ENCODE peak calls at places on chromosomes 13 and 19, in five cellular contexts. One of them, this sample, is unnamed.

GRCh38 chr13:107157272-107157671 is 589.3 kb upstream of the ARGLU1 start:
- DNase-seq in activated CD4-positive, alpha-beta T cell treated with anti-CD3 and anti-CD28 coated beads, Interleukin-2, amount 10 ng/mL, durations not matched to agents 7 days and 5 days: no peak
- DNase-seq in fibroblast of mammary gland: peak
- DNase-seq in effector CD4-positive, alpha-beta T cell: no peak
- DNase-seq in Daoy: no peak
- DNase-seq in this sample: no peak

GRCh38 chr13:24220086-24220703 is 59.7 kb downstream of the SPATA13 start:
- DNase-seq in activated CD4-positive, alpha-beta T cell treated with anti-CD3 and anti-CD28 coated beads, Interleukin-2, amount 10 ng/mL, durations not matched to agents 7 days and 5 days: peak
- DNase-seq in fibroblast of mammary gland: peak
- DNase-seq in effector CD4-positive, alpha-beta T cell: peak
- DNase-seq in Daoy: peak
- DNase-seq in this sample: peak

GRCh38 chr13:110874508-110874960 is 40.3 kb downstream of the ANKRD10 start:
- DNase-seq in activated CD4-positive, alpha-beta T cell treated with anti-CD3 and anti-CD28 coated beads, Interleukin-2, amount 10 ng/mL, durations not matched to agents 7 days and 5 days: peak
- DNase-seq in fibroblast of mammary gland: peak
- DNase-seq in effector CD4-positive, alpha-beta T cell: peak
- DNase-seq in Daoy: peak
- DNase-seq in this sample: peak

GRCh38 chr13:80339578-80339840 is 1.4 kb downstream of the SPRY2 start:
- DNase-seq in activated CD4-positive, alpha-beta T cell treated with anti-CD3 and anti-CD28 coated beads, Interleukin-2, amount 10 ng/mL, durations not matched to agents 7 days and 5 days: no peak
- DNase-seq in fibroblast of mammary gland: no peak
- DNase-seq in effector CD4-positive, alpha-beta T cell: no peak
- DNase-seq in Daoy: no peak
- DNase-seq in this sample: peak

GRCh38 chr13:113935081-113935511 is 38.8 kb downstream of the C13orf46 start:
- DNase-seq in activated CD4-positive, alpha-beta T cell treated with anti-CD3 and anti-CD28 coated beads, Interleukin-2, amount 10 ng/mL, durations not matched to agents 7 days and 5 days: no peak
- DNase-seq in fibroblast of mammary gland: no peak
- DNase-seq in effector CD4-positive, alpha-beta T cell: no peak
- DNase-seq in Daoy: no peak
- DNase-seq in this sample: no peak

GRCh38 chr13:44237276-44237767 is 136.3 kb upstream of the SERP2 start:
- DNase-seq in activated CD4-positive, alpha-beta T cell treated with anti-CD3 and anti-CD28 coated beads, Interleukin-2, amount 10 ng/mL, durations not matched to agents 7 days and 5 days: no peak
- DNase-seq in fibroblast of mammary gland: peak
- DNase-seq in effector CD4-positive, alpha-beta T cell: no peak
- DNase-seq in Daoy: peak
- DNase-seq in this sample: peak

GRCh38 chr19:10289836-10290438 is at the start of gene ICAM5:
- DNase-seq in activated CD4-positive, alpha-beta T cell treated with anti-CD3 and anti-CD28 coated beads, Interleukin-2, amount 10 ng/mL, durations not matched to agents 7 days and 5 days: no peak
- DNase-seq in fibroblast of mammary gland: no peak
- DNase-seq in effector CD4-positive, alpha-beta T cell: peak
- DNase-seq in Daoy: peak
- DNase-seq in this sample: peak

GRCh38 chr19:1862424-1863307 is 713 bp downstream of the KLF16 start:
- DNase-seq in activated CD4-positive, alpha-beta T cell treated with anti-CD3 and anti-CD28 coated beads, Interleukin-2, amount 10 ng/mL, durations not matched to agents 7 days and 5 days: peak
- DNase-seq in fibroblast of mammary gland: no peak
- DNase-seq in effector CD4-positive, alpha-beta T cell: peak
- DNase-seq in Daoy: peak
- DNase-seq in this sample: peak

GRCh38 chr19:17948474-17948966 is 15.7 kb downstream of the CCDC124 start:
- DNase-seq in activated CD4-positive, alpha-beta T cell treated with anti-CD3 and anti-CD28 coated beads, Interleukin-2, amount 10 ng/mL, durations not matched to agents 7 days and 5 days: no peak
- DNase-seq in fibroblast of mammary gland: no peak
- DNase-seq in effector CD4-positive, alpha-beta T cell: no peak
- DNase-seq in Daoy: no peak
- DNase-seq in this sample: peak

GRCh38 chr19:514166-514663 is 6.9 kb downstream of the TPGS1 start:
- DNase-seq in activated CD4-positive, alpha-beta T cell treated with anti-CD3 and anti-CD28 coated beads, Interleukin-2, amount 10 ng/mL, durations not matched to agents 7 days and 5 days: no peak
- DNase-seq in fibroblast of mammary gland: no peak
- DNase-seq in effector CD4-positive, alpha-beta T cell: no peak
- DNase-seq in Daoy: no peak
- DNase-seq in this sample: no peak

GRCh38 chr13:83065136-83065535 is 817.1 kb downstream of the SLITRK1 start:
- DNase-seq in activated CD4-positive, alpha-beta T cell treated with anti-CD3 and anti-CD28 coated beads, Interleukin-2, amount 10 ng/mL, durations not matched to agents 7 days and 5 days: no peak
- DNase-seq in fibroblast of mammary gland: peak
- DNase-seq in effector CD4-positive, alpha-beta T cell: no peak
- DNase-seq in Daoy: no peak
- DNase-seq in this sample: no peak

GRCh38 chr13:97977376-97977705 is 23.9 kb downstream of the IPO5 start:
- DNase-seq in activated CD4-positive, alpha-beta T cell treated with anti-CD3 and anti-CD28 coated beads, Interleukin-2, amount 10 ng/mL, durations not matched to agents 7 days and 5 days: no peak
- DNase-seq in fibroblast of mammary gland: peak
- DNase-seq in effector CD4-positive, alpha-beta T cell: no peak
- DNase-seq in Daoy: no peak
- DNase-seq in this sample: peak

GRCh38 chr19:15871570-15871969 is 26.3 kb downstream of the CYP4F2 start:
- DNase-seq in activated CD4-positive, alpha-beta T cell treated with anti-CD3 and anti-CD28 coated beads, Interleukin-2, amount 10 ng/mL, durations not matched to agents 7 days and 5 days: peak
- DNase-seq in fibroblast of mammary gland: no peak
- DNase-seq in effector CD4-positive, alpha-beta T cell: no peak
- DNase-seq in Daoy: peak
- DNase-seq in this sample: peak

GRCh38 chr19:50187937-50188336 is 15.5 kb upstream of the MYH14 start:
- DNase-seq in activated CD4-positive, alpha-beta T cell treated with anti-CD3 and anti-CD28 coated beads, Interleukin-2, amount 10 ng/mL, durations not matched to agents 7 days and 5 days: no peak
- DNase-seq in fibroblast of mammary gland: no peak
- DNase-seq in effector CD4-positive, alpha-beta T cell: no peak
- DNase-seq in Daoy: no peak
- DNase-seq in this sample: no peak

GRCh38 chr19:28710278-28710677 is 502.7 kb downstream of the UQCRFS1 start:
- DNase-seq in activated CD4-positive, alpha-beta T cell treated with anti-CD3 and anti-CD28 coated beads, Interleukin-2, amount 10 ng/mL, durations not matched to agents 7 days and 5 days: peak
- DNase-seq in fibroblast of mammary gland: peak
- DNase-seq in effector CD4-positive, alpha-beta T cell: no peak
- DNase-seq in Daoy: peak
- DNase-seq in this sample: peak

GRCh38 chr19:42242071-42242511 is 311 bp downstream of the GSK3A start:
- DNase-seq in activated CD4-positive, alpha-beta T cell treated with anti-CD3 and anti-CD28 coated beads, Interleukin-2, amount 10 ng/mL, durations not matched to agents 7 days and 5 days: peak
- DNase-seq in fibroblast of mammary gland: no peak
- DNase-seq in effector CD4-positive, alpha-beta T cell: no peak
- DNase-seq in Daoy: no peak
- DNase-seq in this sample: no peak

GRCh38 chr13:22074403-22074802 is 403.5 kb downstream of the FGF9 start:
- DNase-seq in activated CD4-positive, alpha-beta T cell treated with anti-CD3 and anti-CD28 coated beads, Interleukin-2, amount 10 ng/mL, durations not matched to agents 7 days and 5 days: no peak
- DNase-seq in fibroblast of mammary gland: no peak
- DNase-seq in effector CD4-positive, alpha-beta T cell: no peak
- DNase-seq in Daoy: no peak
- DNase-seq in this sample: no peak

GRCh38 chr13:64925727-64926126 is 2304.4 kb downstream of the PCDH9 start:
- DNase-seq in activated CD4-positive, alpha-beta T cell treated with anti-CD3 and anti-CD28 coated beads, Interleukin-2, amount 10 ng/mL, durations not matched to agents 7 days and 5 days: no peak
- DNase-seq in fibroblast of mammary gland: no peak
- DNase-seq in effector CD4-positive, alpha-beta T cell: no peak
- DNase-seq in Daoy: no peak
- DNase-seq in this sample: no peak

GRCh38 chr19:944171-944567 is 18.3 kb downstream of the ARID3A start:
- DNase-seq in activated CD4-positive, alpha-beta T cell treated with anti-CD3 and anti-CD28 coated beads, Interleukin-2, amount 10 ng/mL, durations not matched to agents 7 days and 5 days: no peak
- DNase-seq in fibroblast of mammary gland: no peak
- DNase-seq in effector CD4-positive, alpha-beta T cell: no peak
- DNase-seq in Daoy: no peak
- DNase-seq in this sample: no peak

GRCh38 chr19:54440641-54441040 is 8.4 kb upstream of the LENG8 start:
- DNase-seq in activated CD4-positive, alpha-beta T cell treated with anti-CD3 and anti-CD28 coated beads, Interleukin-2, amount 10 ng/mL, durations not matched to agents 7 days and 5 days: no peak
- DNase-seq in fibroblast of mammary gland: no peak
- DNase-seq in effector CD4-positive, alpha-beta T cell: no peak
- DNase-seq in Daoy: no peak
- DNase-seq in this sample: no peak

GRCh38 chr13:73399347-73400216 is 340.8 kb downstream of the KLF5 start:
- DNase-seq in activated CD4-positive, alpha-beta T cell treated with anti-CD3 and anti-CD28 coated beads, Interleukin-2, amount 10 ng/mL, durations not matched to agents 7 days and 5 days: no peak
- DNase-seq in fibroblast of mammary gland: no peak
- DNase-seq in effector CD4-positive, alpha-beta T cell: no peak
- DNase-seq in Daoy: no peak
- DNase-seq in this sample: no peak

GRCh38 chr13:33045829-33046592 is 29.8 kb downstream of the KL start:
- DNase-seq in activated CD4-positive, alpha-beta T cell treated with anti-CD3 and anti-CD28 coated beads, Interleukin-2, amount 10 ng/mL, durations not matched to agents 7 days and 5 days: no peak
- DNase-seq in fibroblast of mammary gland: no peak
- DNase-seq in effector CD4-positive, alpha-beta T cell: no peak
- DNase-seq in Daoy: no peak
- DNase-seq in this sample: no peak

GRCh38 chr13:105090244-105090643 is 1445.2 kb downstream of the EFNB2 start:
- DNase-seq in activated CD4-positive, alpha-beta T cell treated with anti-CD3 and anti-CD28 coated beads, Interleukin-2, amount 10 ng/mL, durations not matched to agents 7 days and 5 days: no peak
- DNase-seq in fibroblast of mammary gland: no peak
- DNase-seq in effector CD4-positive, alpha-beta T cell: no peak
- DNase-seq in Daoy: no peak
- DNase-seq in this sample: no peak

GRCh38 chr19:18425515-18426415 is 6.6 kb downstream of the SSBP4 start:
- DNase-seq in activated CD4-positive, alpha-beta T cell treated with anti-CD3 and anti-CD28 coated beads, Interleukin-2, amount 10 ng/mL, durations not matched to agents 7 days and 5 days: no peak
- DNase-seq in fibroblast of mammary gland: peak
- DNase-seq in effector CD4-positive, alpha-beta T cell: no peak
- DNase-seq in Daoy: peak
- DNase-seq in this sample: peak

GRCh38 chr19:16285769-16286564 is 38.7 kb upstream of the KLF2 start:
- DNase-seq in activated CD4-positive, alpha-beta T cell treated with anti-CD3 and anti-CD28 coated beads, Interleukin-2, amount 10 ng/mL, durations not matched to agents 7 days and 5 days: no peak
- DNase-seq in fibroblast of mammary gland: no peak
- DNase-seq in effector CD4-positive, alpha-beta T cell: no peak
- DNase-seq in Daoy: no peak
- DNase-seq in this sample: no peak

GRCh38 chr19:45640849-45641273 is 1.7 kb upstream of the EML2 start:
- DNase-seq in activated CD4-positive, alpha-beta T cell treated with anti-CD3 and anti-CD28 coated beads, Interleukin-2, amount 10 ng/mL, durations not matched to agents 7 days and 5 days: peak
- DNase-seq in fibroblast of mammary gland: no peak
- DNase-seq in effector CD4-positive, alpha-beta T cell: no peak
- DNase-seq in Daoy: no peak
- DNase-seq in this sample: no peak

GRCh38 chr13:106619688-106620555 is 52.0 kb upstream of the ARGLU1 start:
- DNase-seq in activated CD4-positive, alpha-beta T cell treated with anti-CD3 and anti-CD28 coated beads, Interleukin-2, amount 10 ng/mL, durations not matched to agents 7 days and 5 days: peak
- DNase-seq in fibroblast of mammary gland: peak
- DNase-seq in effector CD4-positive, alpha-beta T cell: no peak
- DNase-seq in Daoy: peak
- DNase-seq in this sample: peak

GRCh38 chr19:48918801-48919247 is 14.7 kb upstream of the DHDH start:
- DNase-seq in activated CD4-positive, alpha-beta T cell treated with anti-CD3 and anti-CD28 coated beads, Interleukin-2, amount 10 ng/mL, durations not matched to agents 7 days and 5 days: peak
- DNase-seq in fibroblast of mammary gland: no peak
- DNase-seq in effector CD4-positive, alpha-beta T cell: no peak
- DNase-seq in Daoy: peak
- DNase-seq in this sample: peak

GRCh38 chr13:53129864-53130393 is 101.3 kb downstream of the OLFM4 start:
- DNase-seq in activated CD4-positive, alpha-beta T cell treated with anti-CD3 and anti-CD28 coated beads, Interleukin-2, amount 10 ng/mL, durations not matched to agents 7 days and 5 days: no peak
- DNase-seq in fibroblast of mammary gland: no peak
- DNase-seq in effector CD4-positive, alpha-beta T cell: no peak
- DNase-seq in Daoy: no peak
- DNase-seq in this sample: no peak

GRCh38 chr13:98348476-98348875 is 171.4 kb upstream of the RNF113B start:
- DNase-seq in activated CD4-positive, alpha-beta T cell treated with anti-CD3 and anti-CD28 coated beads, Interleukin-2, amount 10 ng/mL, durations not matched to agents 7 days and 5 days: no peak
- DNase-seq in fibroblast of mammary gland: no peak
- DNase-seq in effector CD4-positive, alpha-beta T cell: no peak
- DNase-seq in Daoy: no peak
- DNase-seq in this sample: no peak

GRCh38 chr13:43785681-43786471 is 896 bp downstream of the ENOX1 start:
- DNase-seq in activated CD4-positive, alpha-beta T cell treated with anti-CD3 and anti-CD28 coated beads, Interleukin-2, amount 10 ng/mL, durations not matched to agents 7 days and 5 days: peak
- DNase-seq in fibroblast of mammary gland: peak
- DNase-seq in effector CD4-positive, alpha-beta T cell: no peak
- DNase-seq in Daoy: peak
- DNase-seq in this sample: peak

GRCh38 chr13:73932091-73932490 is 202.1 kb downstream of the KLF12 start:
- DNase-seq in activated CD4-positive, alpha-beta T cell treated with anti-CD3 and anti-CD28 coated beads, Interleukin-2, amount 10 ng/mL, durations not matched to agents 7 days and 5 days: no peak
- DNase-seq in fibroblast of mammary gland: no peak
- DNase-seq in effector CD4-positive, alpha-beta T cell: no peak
- DNase-seq in Daoy: no peak
- DNase-seq in this sample: no peak

GRCh38 chr19:14476663-14477401 is 1.7 kb upstream of the PTGER1 start:
- DNase-seq in activated CD4-positive, alpha-beta T cell treated with anti-CD3 and anti-CD28 coated beads, Interleukin-2, amount 10 ng/mL, durations not matched to agents 7 days and 5 days: no peak
- DNase-seq in fibroblast of mammary gland: peak
- DNase-seq in effector CD4-positive, alpha-beta T cell: no peak
- DNase-seq in Daoy: peak
- DNase-seq in this sample: no peak

GRCh38 chr13:81001828-81002385 is 661.0 kb upstream of the SPRY2 start:
- DNase-seq in activated CD4-positive, alpha-beta T cell treated with anti-CD3 and anti-CD28 coated beads, Interleukin-2, amount 10 ng/mL, durations not matched to agents 7 days and 5 days: no peak
- DNase-seq in fibroblast of mammary gland: no peak
- DNase-seq in effector CD4-positive, alpha-beta T cell: no peak
- DNase-seq in Daoy: no peak
- DNase-seq in this sample: no peak

GRCh38 chr13:56735537-56735942 is 405.2 kb upstream of the PRR20A start:
- DNase-seq in activated CD4-positive, alpha-beta T cell treated with anti-CD3 and anti-CD28 coated beads, Interleukin-2, amount 10 ng/mL, durations not matched to agents 7 days and 5 days: no peak
- DNase-seq in fibroblast of mammary gland: no peak
- DNase-seq in effector CD4-positive, alpha-beta T cell: no peak
- DNase-seq in Daoy: no peak
- DNase-seq in this sample: no peak

GRCh38 chr13:102289606-102290005 is 112.2 kb downstream of the FGF14 start:
- DNase-seq in activated CD4-positive, alpha-beta T cell treated with anti-CD3 and anti-CD28 coated beads, Interleukin-2, amount 10 ng/mL, durations not matched to agents 7 days and 5 days: no peak
- DNase-seq in fibroblast of mammary gland: no peak
- DNase-seq in effector CD4-positive, alpha-beta T cell: no peak
- DNase-seq in Daoy: no peak
- DNase-seq in this sample: no peak

GRCh38 chr13:109587689-109588088 is 198.7 kb downstream of the IRS2 start:
- DNase-seq in activated CD4-positive, alpha-beta T cell treated with anti-CD3 and anti-CD28 coated beads, Interleukin-2, amount 10 ng/mL, durations not matched to agents 7 days and 5 days: no peak
- DNase-seq in fibroblast of mammary gland: no peak
- DNase-seq in effector CD4-positive, alpha-beta T cell: no peak
- DNase-seq in Daoy: no peak
- DNase-seq in this sample: no peak

GRCh38 chr19:21848706-21849105 is 12.7 kb upstream of the ZNF43 start:
- DNase-seq in activated CD4-positive, alpha-beta T cell treated with anti-CD3 and anti-CD28 coated beads, Interleukin-2, amount 10 ng/mL, durations not matched to agents 7 days and 5 days: no peak
- DNase-seq in fibroblast of mammary gland: no peak
- DNase-seq in effector CD4-positive, alpha-beta T cell: no peak
- DNase-seq in Daoy: peak
- DNase-seq in this sample: no peak